ENCODE peak calls at places on chromosomes 16 and 17, in four cellular contexts. P, J, K and C are unnamed samples.
A peak's percentile ranks its signal among the peaks of the same experiment; 100 is the strongest.

GRCh38 chr16:46789499-46790414 is 41.2 kb downstream of the C16orf87 start:
- ATAC-seq in P (peak; percentile 100), J (peak; percentile 97), K (peak; percentile 94), C (peak; percentile 95)

GRCh38 chr16:30082545-30083090 is 6.8 kb downstream of the PPP4C start:
- ATAC-seq in P (no peak), J (no peak), K (no peak), C (no peak)

GRCh38 chr17:4514206-4514605 is 15.5 kb downstream of the SPNS2 start:
- ATAC-seq in P (peak; percentile 57), J (peak; percentile 70), K (no peak), C (no peak)

GRCh38 chr17:59752446-59752845 is 45.0 kb downstream of the VMP1 start:
- ATAC-seq in P (no peak), J (no peak), K (no peak), C (no peak)

GRCh38 chr17:55037828-55038227 is 69.3 kb downstream of the STXBP4 start:
- ATAC-seq in P (no peak), J (no peak), K (no peak), C (no peak)

GRCh38 chr16:54281535-54282201 is 4.9 kb downstream of the IRX3 start:
- ATAC-seq in P (no peak), J (no peak), K (no peak), C (no peak)

GRCh38 chr16:65965632-65966031 is 400.9 kb upstream of the CDH5 start:
- ATAC-seq in P (peak; percentile 29), J (no peak), K (no peak), C (no peak)

GRCh38 chr17:63041251-63041650 is 75.2 kb downstream of the TANC2 start:
- ATAC-seq in P (no peak), J (no peak), K (no peak), C (no peak)

GRCh38 chr16:56983211-56983751 is 6.1 kb upstream of the NLRC5 start:
- ATAC-seq in P (peak; percentile 69), J (no peak), K (no peak), C (no peak)

GRCh38 chr17:66190738-66191606 is 961 bp downstream of the CEP112 start:
- ATAC-seq in P (peak; percentile 28), J (peak; percentile 67), K (peak; percentile 61), C (peak; percentile 37)

GRCh38 chr16:69567031-69567680 is 1.4 kb downstream of the NFAT5 start:
- ATAC-seq in P (peak; percentile 3), J (peak; percentile 7), K (peak; percentile 2), C (no peak)

GRCh38 chr17:40443988-40444899 is 994 bp downstream of the IGFBP4 start:
- ATAC-seq in P (no peak), J (no peak), K (no peak), C (no peak)

GRCh38 chr16:30095166-30096078 is 591 bp downstream of the YPEL3 start:
- ATAC-seq in P (no peak), J (no peak), K (no peak), C (no peak)

GRCh38 chr17:18362509-18363020 is 785 bp downstream of the SHMT1 start:
- ATAC-seq in P (peak; percentile 51), J (peak; percentile 30), K (peak; percentile 2), C (peak; percentile 17)

GRCh38 chr16:22099256-22099975 is 7.1 kb downstream of the VWA3A start:
- ATAC-seq in P (no peak), J (no peak), K (no peak), C (no peak)

GRCh38 chr16:55559233-55559632 is 7.3 kb upstream of the CAPNS2 start:
- ATAC-seq in P (peak; percentile 60), J (no peak), K (peak; percentile 48), C (no peak)
- H3K4me1 ChIP-seq in P (no peaks in the 10 kb centered on the region), J (no peaks in the 10 kb centered on the region), K (no peaks in the 10 kb centered on the region), C (peaks cover 8% of the 10 kb centered on the region)

GRCh38 chr16:82229800-82230619 is 60.0 kb upstream of the MPHOSPH6 start:
- ATAC-seq in P (peak; percentile 91), J (peak; percentile 88), K (no peak), C (no peak)
- H3K4me3 ChIP-seq in P (no peak overlapping the region), J (no peak overlapping the region), K (no peak overlapping the region), C (no peak overlapping the region)

DNA sequence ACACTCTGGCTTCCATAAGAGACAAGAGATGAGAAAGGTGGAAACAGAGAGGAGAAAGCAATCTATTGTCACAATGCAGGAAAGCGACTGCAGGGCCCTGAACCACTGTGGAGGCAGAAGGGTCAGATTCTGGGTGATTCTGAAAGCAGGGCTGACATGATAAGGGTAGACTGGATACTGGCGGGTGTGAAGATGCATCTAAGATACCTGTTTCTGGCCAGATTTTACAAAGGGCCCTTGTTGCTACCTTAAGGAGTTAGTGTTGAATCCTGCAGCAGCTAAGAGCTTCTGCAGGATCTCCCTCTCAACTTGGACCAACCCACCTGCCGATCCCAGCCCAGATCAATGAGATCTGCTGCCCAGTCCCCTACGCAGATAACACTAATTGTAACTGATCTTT is 6.1 kb upstream of the MEFV start:
- ATAC-seq in P (no peak), J (no peak), K (no peak), C (no peak)
- H3K4me1 ChIP-seq in P (no peaks in the 10 kb centered on the region), J (peaks cover 6% of the 10 kb centered on the region), K (no peaks in the 10 kb centered on the region), C (peaks cover 30% of the 10 kb centered on the region)

GRCh38 chr17:41962768-41963434 is 3.7 kb upstream of the CNP start:
- ATAC-seq in P (peak; percentile 46), J (no peak), K (peak; percentile 42), C (peak; percentile 26)
- H3K4me3 ChIP-seq in P (no peak overlapping the region), J (no peak overlapping the region), K (no peak overlapping the region), C (no peak overlapping the region)

DNA sequence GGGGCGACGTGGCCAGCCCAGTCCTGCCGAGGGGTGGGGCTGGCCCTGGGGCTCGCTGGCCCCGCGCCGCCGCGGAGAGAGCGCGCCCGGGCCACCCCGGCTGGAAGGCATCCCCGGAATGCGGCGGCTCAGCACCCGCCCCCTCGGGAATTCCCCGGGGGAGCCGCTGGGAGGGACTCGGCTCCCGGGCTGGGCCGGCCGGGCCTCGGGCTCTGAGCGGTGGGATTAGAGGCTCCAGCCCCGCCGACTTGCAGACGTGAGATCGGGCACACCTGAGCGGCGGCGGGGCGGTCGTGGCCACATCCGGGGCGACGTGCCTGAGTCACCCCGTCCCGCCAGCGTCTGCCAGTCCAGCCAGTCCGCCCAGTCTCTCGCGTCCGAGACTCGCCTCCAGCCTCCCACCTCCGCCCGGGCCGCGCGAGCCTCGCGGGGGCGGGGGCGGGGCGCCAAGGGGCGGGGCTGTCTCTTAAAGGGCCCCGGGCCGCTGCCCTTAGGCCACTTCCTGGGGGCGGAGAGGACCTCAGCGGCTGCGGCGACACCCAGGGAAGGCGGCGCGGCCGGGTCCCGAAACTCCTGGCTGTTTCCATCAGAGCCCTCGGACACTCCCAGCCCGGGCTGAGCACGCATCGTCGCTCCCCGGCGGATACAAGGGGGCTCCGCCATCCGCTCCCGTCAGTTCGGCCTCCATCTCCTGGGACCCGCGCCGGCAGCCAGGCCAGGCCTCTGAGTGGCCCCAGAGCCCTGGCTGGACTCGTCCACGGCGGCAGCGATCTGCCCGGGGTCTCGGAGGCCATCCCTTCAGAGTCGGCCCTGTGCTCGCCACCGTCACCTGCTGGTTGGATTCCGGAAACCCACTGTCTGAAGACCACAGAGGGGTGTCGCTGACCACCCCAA is at the start of gene KCTD11:
- ATAC-seq in P (peak; percentile 84), J (peak; percentile 79), K (peak; percentile 85), C (peak; percentile 82)
- H3K4me1 ChIP-seq in P (peaks cover 8% of the 10 kb centered on the region), J (peaks cover 28% of the 10 kb centered on the region), K (peaks cover 7% of the 10 kb centered on the region), C (no peaks in the 10 kb centered on the region)

DNA sequence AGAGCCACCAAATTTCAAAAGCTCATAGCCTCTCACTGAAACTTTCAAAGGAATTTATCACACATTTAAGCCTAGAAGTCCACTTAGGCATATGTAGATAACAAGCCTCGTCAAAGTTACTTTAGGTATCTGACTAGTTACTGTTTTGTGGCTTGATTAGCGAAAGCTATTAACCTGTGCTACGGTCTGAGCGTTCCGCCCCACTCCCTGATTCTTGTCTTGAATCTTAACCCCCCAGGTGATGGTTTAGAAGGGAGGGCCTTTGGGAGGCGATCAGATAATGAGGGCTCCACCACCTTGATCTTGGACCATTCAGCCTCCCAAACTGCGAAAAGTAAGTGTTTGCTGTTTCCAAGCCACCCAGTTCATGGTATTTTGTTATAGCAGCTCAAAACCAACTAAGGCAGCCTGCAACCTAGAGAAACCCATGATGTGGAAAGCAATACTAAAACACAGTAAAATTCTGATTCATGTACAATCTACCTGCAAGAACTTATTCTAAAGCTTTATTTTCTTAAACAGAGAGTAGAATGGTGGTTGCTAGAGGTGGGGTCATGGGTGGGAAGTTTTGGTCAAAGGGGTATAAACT is 7.1 kb downstream of the HSDL1 start:
- ATAC-seq in P (no peak), J (no peak), K (no peak), C (no peak)
- H3K4me3 ChIP-seq in P (no peak overlapping the region), J (no peak overlapping the region), K (no peak overlapping the region), C (no peak overlapping the region)